ENCODE peak calls at places on chromosome 5, in ten cellular contexts. H is stimulated activated naive B cell treated with anti-CD40 and anti-IgM and Interleukin-4, amounts not matched to agents 10 μg/mL and 1 μg/mL and 100 μg/mL, for 72 hours; O is HS-5; T is activated naive CD8-positive, alpha-beta T cell treated with anti-CD3 and anti-CD28 coated beads, Interleukin-2, amount 50 U/mL, for 24 hours; A is activated T-cell treated with anti-CD3 and anti-CD28 coated beads, Interleukin-2, amount 50 U/mL, for 4 hours; X is HFFc6; S is osteocyte; I is GM04504; M is posterior cingulate gyrus; Z is Right ventricle myocardium inferior. N is an unnamed sample.

GRCh38 chr5:121350493-121350892 is 501.2 kb upstream of the FTMT start:
- DNase-seq in M (no peak), S (no peak), T (no peak), Z (no peak), O (peak), I (no peak), H (no peak), X (no peak), A (no peak), N (no peak)

GRCh38 chr5:123441408-123441807 is 18.2 kb upstream of the CEP120 start:
- DNase-seq in A (no peak), S (no peak), Z (no peak), M (no peak), I (no peak), X (no peak), H (no peak), O (no peak), T (no peak), N (no peak)

GRCh38 chr5:50593681-50594080 is 72.8 kb upstream of the PARP8 start:
- DNase-seq in S (no peak), X (no peak), Z (no peak), T (no peak), M (no peak), I (no peak), A (no peak), O (no peak), H (no peak), N (no peak)

GRCh38 chr5:173839117-173839713 is 48.9 kb upstream of the CPEB4 start:
- DNase-seq in H (no peak), S (no peak), X (no peak), O (no peak), A (no peak), T (no peak), Z (no peak), M (no peak), I (no peak), N (no peak)

GRCh38 chr5:15452030-15452429 is 48.0 kb upstream of the FBXL7 start:
- DNase-seq in O (no peak), A (no peak), I (no peak), X (no peak), S (no peak), Z (no peak), H (no peak), M (no peak), T (no peak), N (no peak)

GRCh38 chr5:93349613-93350012 is 231.4 kb downstream of the NR2F1-AS1 start:
- DNase-seq in O (peak), X (peak), T (no peak), Z (no peak), A (no peak), S (no peak), M (no peak), I (peak), H (no peak), N (no peak)

GRCh38 chr5:139839918-139840317 is 44.3 kb downstream of the PSD2 start:
- DNase-seq in A (no peak), O (no peak), Z (no peak), X (no peak), H (no peak), M (peak), I (no peak), T (no peak), S (no peak), N (no peak)

GRCh38 chr5:168706655-168707069 is 127.5 kb upstream of the PANK3 start:
- DNase-seq in M (peak), Z (no peak), A (no peak), H (no peak), O (no peak), I (no peak), T (peak), S (no peak), X (peak), N (peak)

GRCh38 chr5:32132757-32133156 is 41.4 kb downstream of the GOLPH3 start:
- DNase-seq in I (no peak), Z (no peak), M (no peak), O (no peak), X (no peak), T (no peak), H (no peak), A (no peak), S (no peak), N (no peak)

GRCh38 chr5:148696438-148697036 is 42.2 kb upstream of the HTR4 start:
- DNase-seq in Z (no peak), A (no peak), S (no peak), T (no peak), I (no peak), M (no peak), X (no peak), H (no peak), O (no peak), N (no peak)

GRCh38 chr5:10913846-10914245 is 152.8 kb upstream of the DAP start:
- DNase-seq in Z (no peak), I (peak), O (peak), S (no peak), T (no peak), X (peak), A (no peak), H (no peak), M (no peak), N (peak)

GRCh38 chr5:14503017-14503680 is 78.4 kb upstream of the OTULINL start:
- DNase-seq in M (no peak), I (no peak), Z (no peak), A (no peak), O (no peak), X (no peak), T (no peak), S (no peak), H (no peak), N (no peak)

GRCh38 chr5:82861705-82862104 is 215.5 kb downstream of the TMEM167A start:
- DNase-seq in T (no peak), O (no peak), I (no peak), X (no peak), H (no peak), S (no peak), A (no peak), M (no peak), Z (no peak), N (no peak)

GRCh38 chr5:56264417-56265025 is 31.4 kb upstream of the ANKRD55 start:
- DNase-seq in H (no peak), T (peak), A (no peak), X (peak), O (no peak), M (no peak), S (no peak), Z (no peak), I (no peak), N (peak)

GRCh38 chr5:122311888-122312669 is at the start of gene SNCAIP:
- DNase-seq in I (no peak), O (peak), S (no peak), X (peak), Z (peak), H (no peak), T (peak), A (no peak), M (peak), N (peak)

GRCh38 chr5:54883374-54884194 is 101.8 kb downstream of the ESM1 start:
- DNase-seq in O (no peak), I (no peak), Z (peak), S (no peak), A (no peak), T (no peak), H (no peak), X (peak), M (peak), N (peak)